ENCODE peak calls at places on chromosomes 11 and 22, in five cellular contexts. H is NCI-H2081; Z is T follicular helper cell; O is HFFc6; M is stimulated activated CD8-positive, alpha-beta memory T cell treated with anti-CD3 and anti-CD28 coated beads, Interleukin-4, amount 100 ng/mL, for 4 hours. T is an unnamed sample.

GRCh38 chr11:4146765-4147098 is 52.1 kb downstream of the RRM1 start:
- DNase-seq in H (no peak), Z (no peak), O (no peak), M (no peak), T (no peak)

GRCh38 chr11:118921929-118922744 is 3.6 kb downstream of the BCL9L start:
- DNase-seq in H (no peak), Z (no peak), O (peak), M (no peak), T (no peak)

GRCh38 chr22:45819305-45819704 is 147.7 kb downstream of the ATXN10 start:
- DNase-seq in H (no peak), Z (no peak), O (no peak), M (no peak), T (no peak)

GRCh38 chr22:37802310-37803194 is 5.2 kb upstream of the GCAT start:
- DNase-seq in H (peak), Z (no peak), O (no peak), M (no peak), T (no peak)

GRCh38 chr11:14451825-14452224 is 47.8 kb downstream of the COPB1 start:
- DNase-seq in H (no peak), Z (no peak), O (peak), M (no peak), T (no peak)

GRCh38 chr22:40180403-40180802 is 2.7 kb downstream of the TNRC6B start:
- DNase-seq in H (no peak), Z (no peak), O (no peak), M (no peak), T (no peak)

GRCh38 chr22:24433868-24434471 is 6.6 kb downstream of the ADORA2A start:
- DNase-seq in H (no peak), Z (no peak), O (peak), M (no peak), T (no peak)

GRCh38 chr11:111441443-111441842 is 62.4 kb upstream of the POU2AF1 start:
- DNase-seq in H (no peak), Z (no peak), O (peak), M (no peak), T (no peak)

GRCh38 chr11:43868852-43869567 is 11.6 kb upstream of the ALKBH3 start:
- DNase-seq in H (no peak), Z (no peak), O (peak), M (no peak), T (no peak)

GRCh38 chr11:129814244-129814992 is 1.2 kb upstream of the TMEM45B start:
- DNase-seq in H (no peak), Z (peak), O (no peak), M (peak), T (peak)

GRCh38 chr11:32307449-32307848 is 127.9 kb downstream of the WT1 start:
- DNase-seq in H (no peak), Z (no peak), O (no peak), M (no peak), T (no peak)

T was measured in activated naive CD8-positive, alpha-beta T cell treated with anti-CD3 and anti-CD28 coated beads, Interleukin-2, amount 50 U/mL, for 16 hours.